ENCODE peak calls at places on chromosome 4, in eight cellular contexts. Y is HCT116, V is lung, W is suprapubic skin, J is OCI-LY7, A is left ventricle myocardium inferior, Q is pancreas, G is body of pancreas. L is an unnamed sample.

GRCh38 chr4:73692284-73692683 is 48.1 kb upstream of the CXCL8 start:
- DNase-seq in A (no peak), W (no peak), Q (no peak), J (no peak), G (no peak), Y (no peak), V (no peak), L (no peak)

GRCh38 chr4:113311047-113311446 is 261.6 kb downstream of the ANK2 start:
- DNase-seq in Y (peak; percentile 10), W (no peak), V (no peak), Q (no peak), J (no peak), A (no peak), G (no peak), L (no peak)

GRCh38 chr4:10612476-10612875 is 72.1 kb downstream of the CLNK start:
- DNase-seq in G (no peak), A (no peak), Q (no peak), W (no peak), V (no peak), J (no peak), Y (no peak), L (no peak)

GRCh38 chr4:168126952-168127351 is 34.6 kb downstream of the ANXA10 start:
- DNase-seq in V (no peak), J (no peak), A (no peak), Q (no peak), W (no peak), Y (no peak), G (no peak), L (no peak)

GRCh38 chr4:126977306-126977705 is 655.5 kb upstream of the INTU start:
- DNase-seq in Y (no peak), Q (no peak), G (no peak), A (peak; percentile 20), W (no peak), V (no peak), J (no peak), L (no peak)

GRCh38 chr4:67983333-67983732 is 20.0 kb upstream of the TMPRSS11A start:
- DNase-seq in W (no peak), V (no peak), A (no peak), G (no peak), Y (no peak), J (no peak), Q (no peak), L (no peak)

GRCh38 chr4:140049024-140049923 is 104.7 kb downstream of the MAML3 start:
- DNase-seq in Q (no peak), W (no peak), J (peak; percentile 74), Y (no peak), G (peak; percentile 45), V (no peak), A (no peak), L (peak; percentile 73)

GRCh38 chr4:173829565-173829964 is 299.5 kb upstream of the HAND2 start:
- DNase-seq in Y (no peak), Q (no peak), A (no peak), J (no peak), G (no peak), W (no peak), V (no peak), L (no peak)

GRCh38 chr4:41887821-41888699 is 47.2 kb upstream of the TMEM33 start:
- DNase-seq in Q (no peak), V (no peak), W (no peak), Y (peak; percentile 34), A (no peak), J (peak; percentile 55), G (peak; percentile 55), L (peak; percentile 35)

GRCh38 chr4:99087887-99088484 is 602 bp downstream of the ADH5 start:
- DNase-seq in J (peak; percentile 52), V (peak; percentile 68), Q (no peak), A (peak; percentile 60), G (peak; percentile 61), W (peak; percentile 88), Y (no peak), L (peak; percentile 63)

GRCh38 chr4:110033994-110034393 is 121.3 kb downstream of the EGF start:
- DNase-seq in Y (no peak), G (no peak), J (no peak), A (no peak), W (no peak), Q (no peak), V (no peak), L (no peak)

GRCh38 chr4:3291969-3292570 is 751 bp upstream of the RGS12 start:
- DNase-seq in J (peak; percentile 4), G (peak; percentile 73), V (peak; percentile 57), Y (peak; percentile 8), A (peak; percentile 68), W (peak; percentile 83), Q (peak; percentile 90), L (peak; percentile 78)
- H3K27ac ChIP-seq in J (no peak overlapping the region), G (peak overlapping the region; percentile 75), V (peak overlapping the region; percentile 96), Y (peak overlapping the region; percentile 82), A (peak overlapping the region; percentile 98), W (peak overlapping the region; percentile 96), Q (peak overlapping the region; percentile 94), L (peak overlapping the region; percentile 96)

DNA sequence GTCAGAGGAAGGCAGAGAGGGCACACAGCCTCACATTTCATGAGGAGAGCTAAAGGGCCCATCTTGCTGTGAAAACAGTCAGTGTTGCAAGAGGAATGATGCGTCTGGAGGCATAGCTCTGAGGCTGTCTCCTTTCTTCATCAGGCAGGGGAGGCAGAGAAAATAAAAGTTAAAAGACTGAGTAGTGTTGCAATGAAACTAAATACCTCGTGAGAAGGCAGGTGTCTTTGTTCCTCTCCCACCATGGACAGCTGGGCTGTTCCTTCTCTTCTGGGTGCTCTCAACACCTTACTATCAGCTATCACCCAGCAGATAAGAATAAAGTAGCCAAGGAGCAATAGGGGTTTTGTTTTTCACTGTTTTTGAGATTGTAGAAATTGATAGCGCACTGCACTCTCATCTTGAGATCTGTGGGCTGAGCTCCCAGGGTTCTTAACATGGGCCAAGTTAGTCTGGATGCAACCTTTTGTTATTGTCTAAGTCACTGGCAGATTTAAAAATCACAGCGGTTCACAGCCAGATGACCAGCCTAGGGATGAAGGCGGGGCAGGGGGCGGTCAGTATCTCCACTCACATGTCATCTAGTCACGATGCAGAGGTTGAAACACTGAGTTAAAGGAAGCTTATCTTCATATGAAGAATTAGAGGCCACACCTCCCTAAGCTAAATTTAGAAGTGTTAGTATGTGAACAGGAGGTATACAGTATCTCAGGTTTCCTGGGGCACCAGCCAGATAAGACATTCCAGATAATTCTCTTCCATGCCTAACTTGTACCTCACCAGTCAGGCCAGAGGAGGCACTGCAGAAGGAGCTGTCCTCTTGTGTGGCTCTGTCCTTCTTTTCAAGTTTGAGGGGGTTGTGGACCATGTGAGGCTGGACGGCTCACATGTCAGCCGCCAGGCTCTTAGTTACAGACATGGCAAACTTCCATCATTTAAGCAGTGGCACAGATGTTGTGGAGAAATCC is 36.9 kb downstream of the PARM1 start:
- DNase-seq in J (no peak), A (peak; percentile 49), W (no peak), G (peak; percentile 33), Q (no peak), V (no peak), Y (no peak), L (no peak)
- H3K27ac ChIP-seq in J (no peak overlapping the region), A (peak overlapping the region; percentile 84), W (no peak overlapping the region), G (peak overlapping the region; percentile 32), Q (peak overlapping the region; percentile 19), V (no peak overlapping the region), Y (no peak overlapping the region), L (no peak overlapping the region)

GRCh38 chr4:119237642-119238041 is 25.1 kb downstream of the USP53 start:
- DNase-seq in J (no peak), Q (no peak), A (no peak), G (no peak), Y (no peak), W (no peak), V (no peak), L (no peak)

GRCh38 chr4:119237201-119237600 is 24.7 kb downstream of the USP53 start:
- DNase-seq in A (no peak), Q (no peak), G (no peak), V (no peak), Y (no peak), J (no peak), W (no peak), L (no peak)

GRCh38 chr4:119240568-119240967 is 28.1 kb downstream of the USP53 start:
- DNase-seq in V (no peak), W (no peak), J (no peak), Q (no peak), Y (no peak), A (no peak), G (no peak), L (no peak)

GRCh38 chr4:119240128-119240527 is 27.6 kb downstream of the USP53 start:
- DNase-seq in V (no peak), Q (no peak), G (no peak), A (no peak), J (no peak), Y (no peak), W (no peak), L (no peak)

DNA sequence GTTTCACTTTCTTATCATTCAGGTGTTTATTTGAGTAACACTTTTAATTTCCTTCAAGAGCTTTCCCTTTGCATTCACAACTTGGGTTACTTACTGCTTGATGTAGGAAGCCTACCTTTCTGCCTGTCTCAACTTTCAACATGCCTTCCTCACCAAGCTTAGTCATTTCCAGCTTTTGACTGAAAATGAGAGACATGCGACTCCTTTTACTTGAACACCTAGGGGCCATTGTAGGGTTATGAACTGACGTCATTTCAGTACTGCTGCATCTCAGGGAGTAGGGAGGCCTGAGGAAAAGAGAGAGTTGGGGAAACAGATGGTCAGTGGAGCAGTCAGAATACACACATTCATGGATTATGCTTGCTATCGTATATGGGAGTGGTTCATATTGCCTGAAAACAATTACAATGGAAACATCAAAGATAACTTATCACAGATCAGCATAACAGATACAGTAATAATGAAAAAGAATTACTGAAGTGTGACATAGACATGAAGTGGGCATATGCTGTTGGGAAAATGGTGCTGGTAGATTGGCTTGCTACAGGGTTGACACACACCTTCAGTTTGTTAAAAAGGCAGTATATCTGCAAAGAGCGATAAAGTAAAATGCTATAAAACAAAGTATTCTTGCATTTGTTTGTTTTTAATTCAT is 25.7 kb downstream of the USP53 start:
- DNase-seq in G (no peak), V (no peak), J (no peak), Y (no peak), Q (no peak), A (no peak), W (no peak), L (no peak)
- H3K27ac ChIP-seq in G (no peak overlapping the region), V (no peak overlapping the region), J (no peak overlapping the region), Y (no peak overlapping the region), Q (no peak overlapping the region), A (no peak overlapping the region), W (no peak overlapping the region), L (no peak overlapping the region)

GRCh38 chr4:39259571-39260330 is 77.4 kb downstream of the WDR19 start:
- DNase-seq in J (no peak), V (no peak), Q (no peak), Y (no peak), A (no peak), G (no peak), W (no peak), L (no peak)

GRCh38 chr4:39255916-39256315 is 73.6 kb downstream of the WDR19 start:
- DNase-seq in Y (no peak), W (no peak), V (no peak), A (no peak), G (no peak), Q (no peak), J (no peak), L (no peak)

GRCh38 chr4:39256436-39256835 is 74.1 kb downstream of the WDR19 start:
- DNase-seq in A (no peak), Y (no peak), W (no peak), J (no peak), G (no peak), V (no peak), Q (no peak), L (no peak)

DNA sequence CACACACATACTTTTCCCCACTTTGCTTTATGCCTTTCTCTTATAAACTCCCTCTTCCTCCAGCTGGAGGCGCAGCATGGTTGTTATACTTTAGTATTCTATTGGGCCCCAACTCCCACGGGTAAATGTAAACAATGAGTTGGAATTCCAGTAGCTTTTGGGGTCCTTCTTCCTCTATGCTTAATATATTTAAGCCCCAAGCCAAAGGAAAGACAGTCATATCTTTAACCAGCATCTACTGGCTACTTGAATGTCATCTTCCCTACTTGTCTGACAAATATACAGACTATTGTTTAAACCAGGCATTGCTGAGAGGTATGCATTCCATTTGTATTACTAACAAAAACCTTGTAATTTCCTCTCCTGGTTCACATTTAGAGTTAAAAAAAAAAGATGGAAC is 72.9 kb downstream of the WDR19 start:
- DNase-seq in A (no peak), Y (no peak), J (no peak), V (no peak), G (no peak), W (no peak), Q (no peak), L (no peak)
- H3K27ac ChIP-seq in A (no peak overlapping the region), Y (no peak overlapping the region), J (no peak overlapping the region), V (no peak overlapping the region), G (no peak overlapping the region), W (no peak overlapping the region), Q (no peak overlapping the region), L (no peak overlapping the region)